ENCODE peak calls at places on chromosomes 12 and 14, in six cellular contexts. R is K562, M is GM12878, O is NB4, B is HepG2, N is endothelial cell of umbilical vein. Z is an unnamed sample.

GRCh38 chr14:64732536-64733120 is 28.4 kb downstream of the PLEKHG3 start:
- DNase-seq in R (no peak), M (no peak), O (no peak), B (no peak), N (no peak), Z (no peak)

GRCh38 chr12:65232490-65233077 is 45.9 kb upstream of the MSRB3 start:
- DNase-seq in R (peak), M (no peak), O (peak), B (no peak), N (peak), Z (peak)

GRCh38 chr14:92653162-92653651 is 95.2 kb downstream of the LGMN start:
- DNase-seq in R (no peak), M (no peak), O (no peak), B (no peak), N (no peak), Z (no peak)

GRCh38 chr12:52715416-52715815 is 12.1 kb upstream of the KRT77 start:
- DNase-seq in R (peak), M (no peak), O (no peak), B (peak), N (no peak), Z (peak)

GRCh38 chr14:102931580-102932285 is 9.3 kb downstream of the AMN start:
- DNase-seq in R (no peak), M (no peak), O (no peak), B (no peak), N (no peak), Z (no peak)

GRCh38 chr12:71664411-71665108 is 459 bp downstream of the THAP2 start:
- DNase-seq in R (no peak), M (no peak), O (no peak), B (no peak), N (no peak), Z (peak)

GRCh38 chr14:96189288-96189711 is 15.3 kb upstream of the BDKRB2 start:
- DNase-seq in R (no peak), M (no peak), O (no peak), B (no peak), N (no peak), Z (no peak)

GRCh38 chr14:61647704-61648103 is 47.6 kb upstream of the HIF1A start:
- DNase-seq in R (no peak), M (no peak), O (no peak), B (no peak), N (no peak), Z (no peak)

GRCh38 chr14:69756298-69756697 is 10.6 kb upstream of the SRSF5 start:
- DNase-seq in R (no peak), M (no peak), O (no peak), B (no peak), N (no peak), Z (no peak)

GRCh38 chr14:92630367-92630766 is 116.8 kb downstream of the RIN3 start:
- DNase-seq in R (no peak), M (no peak), O (no peak), B (no peak), N (no peak), Z (no peak)

GRCh38 chr12:110636516-110636915 is 22.6 kb downstream of the TCTN1 start:
- DNase-seq in R (no peak), M (peak), O (peak), B (no peak), N (no peak), Z (no peak)

GRCh38 chr12:97758102-97758501 is 295.5 kb downstream of the RMST start:
- DNase-seq in R (no peak), M (no peak), O (no peak), B (no peak), N (no peak), Z (no peak)

GRCh38 chr12:114411081-114411836 is 5.3 kb upstream of the TBX5 start:
- DNase-seq in R (no peak), M (no peak), O (no peak), B (no peak), N (no peak), Z (no peak)

GRCh38 chr14:70189678-70190077 is 927 bp upstream of the SLC8A3 start:
- DNase-seq in R (no peak), M (no peak), O (no peak), B (no peak), N (no peak), Z (no peak)

GRCh38 chr14:98181768-98182167 is 1090.2 kb downstream of the BCL11B start:
- DNase-seq in R (no peak), M (no peak), O (no peak), B (no peak), N (no peak), Z (no peak)

GRCh38 chr12:4819654-4820053 is 90.1 kb upstream of the KCNA1 start:
- DNase-seq in R (no peak), M (no peak), O (peak), B (no peak), N (no peak), Z (no peak)

GRCh38 chr14:32618991-32619390 is 289.9 kb downstream of the AKAP6 start:
- DNase-seq in R (no peak), M (no peak), O (no peak), B (no peak), N (no peak), Z (no peak)

GRCh38 chr12:108666326-108666995 is 32.8 kb upstream of the SELPLG start:
- DNase-seq in R (no peak), M (no peak), O (no peak), B (peak), N (no peak), Z (no peak)

GRCh38 chr12:105672171-105672570 is 341.7 kb downstream of the C12orf75 start:
- DNase-seq in R (no peak), M (no peak), O (no peak), B (no peak), N (no peak), Z (no peak)

GRCh38 chr12:132429932-132430643 is 59.9 kb upstream of the FBRSL1 start:
- DNase-seq in R (peak), M (no peak), O (peak), B (no peak), N (no peak), Z (peak)

GRCh38 chr14:64804754-64805260 is 74.9 kb downstream of the SPTB start:
- DNase-seq in R (no peak), M (no peak), O (no peak), B (no peak), N (no peak), Z (no peak)

GRCh38 chr12:88578274-88578673 is 2.0 kb downstream of the KITLG start:
- DNase-seq in R (no peak), M (no peak), O (no peak), B (peak), N (peak), Z (no peak)

GRCh38 chr14:96949594-96949993 is 152.4 kb downstream of the VRK1 start:
- DNase-seq in R (no peak), M (no peak), O (no peak), B (no peak), N (no peak), Z (no peak)

GRCh38 chr12:111469406-111469805 is 63.7 kb downstream of the SH2B3 start:
- DNase-seq in R (no peak), M (no peak), O (no peak), B (no peak), N (no peak), Z (no peak)

GRCh38 chr14:23118506-23119361 is at the start of gene CEBPE:
- DNase-seq in R (no peak), M (no peak), O (peak), B (no peak), N (no peak), Z (no peak)

GRCh38 chr14:23117371-23118020 is 1.6 kb downstream of the CEBPE start:
- DNase-seq in R (no peak), M (no peak), O (peak), B (no peak), N (no peak), Z (no peak)

GRCh38 chr14:23120405-23121251 is 1.6 kb upstream of the CEBPE start:
- DNase-seq in R (peak), M (peak), O (peak), B (peak), N (peak), Z (peak)

GRCh38 chr14:23121401-23121800 is 2.3 kb upstream of the CEBPE start:
- DNase-seq in R (no peak), M (no peak), O (no peak), B (no peak), N (peak), Z (no peak)

GRCh38 chr14:23119362-23120327 is 590 bp upstream of the CEBPE start:
- DNase-seq in R (no peak), M (no peak), O (peak), B (no peak), N (no peak), Z (no peak)
- TF ChIP-seq MYC in R (no peak), M (no peak), O (peak), B (no peak), N (no peak), Z (no peak)

GRCh38 chr12:1845886-1846285 is 25.5 kb downstream of the LRTM2 start:
- DNase-seq in R (no peak), M (no peak), O (no peak), B (no peak), N (no peak), Z (no peak)
- TF ChIP-seq POLR2A in R (no peak), M (no peak), O (no peak), B (no peak), N (no peak), Z (no peak)

GRCh38 chr14:26200675-26201074 is 397.2 kb downstream of the NOVA1 start:
- DNase-seq in R (no peak), M (no peak), O (no peak), B (no peak), N (no peak), Z (no peak)
- TF ChIP-seq MYC in R (no peak), M (no peak), O (no peak), B (no peak), N (no peak), Z (no peak)

GRCh38 chr14:73136085-73136386 is 271 bp upstream of the PSEN1 start:
- DNase-seq in R (no peak), M (no peak), O (no peak), B (no peak), N (no peak), Z (no peak)

GRCh38 chr14:73133795-73134194 is 2.5 kb upstream of the PSEN1 start:
- DNase-seq in R (no peak), M (no peak), O (no peak), B (no peak), N (no peak), Z (no peak)

GRCh38 chr14:73142216-73142615 is 5.9 kb downstream of the PSEN1 start:
- DNase-seq in R (no peak), M (peak), O (no peak), B (no peak), N (no peak), Z (no peak)

GRCh38 chr14:73140924-73141323 is 4.6 kb downstream of the PSEN1 start:
- DNase-seq in R (no peak), M (no peak), O (no peak), B (no peak), N (no peak), Z (no peak)

DNA sequence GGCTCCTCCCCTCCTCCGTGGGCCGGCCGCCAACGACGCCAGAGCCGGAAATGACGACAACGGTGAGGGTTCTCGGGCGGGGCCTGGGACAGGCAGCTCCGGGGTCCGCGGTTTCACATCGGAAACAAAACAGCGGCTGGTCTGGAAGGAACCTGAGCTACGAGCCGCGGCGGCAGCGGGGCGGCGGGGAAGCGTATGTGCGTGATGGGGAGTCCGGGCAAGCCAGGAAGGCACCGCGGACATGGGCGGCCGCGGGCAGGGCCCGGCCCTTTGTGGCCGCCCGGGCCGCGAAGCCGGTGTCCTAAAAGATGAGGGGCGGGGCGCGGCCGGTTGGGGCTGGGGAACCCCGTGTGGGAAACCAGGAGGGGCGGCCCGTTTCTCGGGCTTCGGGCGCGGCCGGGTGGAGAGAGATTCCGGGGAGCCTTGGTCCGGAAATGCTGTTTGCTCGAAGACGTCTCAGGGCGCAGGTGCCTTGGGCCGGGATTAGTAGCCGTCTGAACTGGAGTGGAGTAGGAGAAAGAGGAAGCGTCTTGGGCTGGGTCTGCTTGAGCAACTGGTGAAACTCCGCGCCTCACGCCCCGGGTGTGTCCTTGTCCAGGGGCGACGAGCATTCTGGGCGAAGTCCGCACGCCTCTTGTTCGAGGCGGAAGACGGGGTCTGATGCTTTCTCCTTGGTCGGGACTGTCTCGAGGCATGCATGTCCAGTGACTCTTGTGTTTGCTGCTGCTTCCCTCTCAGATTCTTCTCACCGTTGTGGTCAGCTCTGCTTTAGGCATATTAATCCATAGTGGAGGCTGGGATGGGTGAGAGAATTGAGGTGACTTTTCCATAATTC is at the start of gene PSEN1:
- DNase-seq in R (peak), M (peak), O (peak), B (peak), N (peak), Z (peak)
- TF ChIP-seq POLR2A in R (peak), M (peak), O (peak), B (peak), N (peak), Z (peak)

DNA sequence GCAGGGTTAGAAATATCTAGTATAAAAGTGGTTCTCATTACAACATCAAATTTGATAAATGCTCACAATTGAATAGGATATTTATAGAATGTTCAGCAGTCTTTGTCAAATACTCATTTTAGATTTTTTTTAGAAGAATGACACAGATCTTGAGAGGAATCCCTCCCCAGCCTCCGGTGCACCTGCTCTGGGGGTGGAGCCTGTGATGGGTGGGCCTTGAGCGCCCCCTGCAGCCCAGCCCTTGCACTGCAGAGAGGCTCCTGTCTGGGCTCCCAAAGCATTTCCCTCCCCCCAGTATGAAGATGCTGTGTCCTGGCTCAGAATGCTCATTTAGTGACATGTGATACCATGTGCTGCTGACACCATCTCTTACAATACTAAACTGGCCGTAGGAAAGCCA is 792.3 kb downstream of the TMEM121 start:
- DNase-seq in R (peak), M (no peak), O (peak), B (no peak), N (no peak), Z (no peak)
- TF ChIP-seq MYC in R (no peak), M (no peak), O (no peak), B (no peak), N (no peak), Z (no peak)

GRCh38 chr12:121033625-121034349 is 5.3 kb downstream of the OASL start:
- DNase-seq in R (no peak), M (peak), O (peak), B (no peak), N (no peak), Z (peak)

GRCh38 chr12:121043067-121043466 is 4.0 kb upstream of the OASL start:
- DNase-seq in R (no peak), M (no peak), O (no peak), B (no peak), N (no peak), Z (no peak)

GRCh38 chr12:121034906-121035305 is 4.1 kb downstream of the OASL start:
- DNase-seq in R (no peak), M (no peak), O (no peak), B (no peak), N (no peak), Z (no peak)

GRCh38 chr12:121036810-121037326 is 2.2 kb downstream of the OASL start:
- DNase-seq in R (no peak), M (no peak), O (peak), B (no peak), N (no peak), Z (peak)

GRCh38 chr12:121038861-121039654 is at the start of gene OASL:
- DNase-seq in R (no peak), M (peak), O (peak), B (no peak), N (peak), Z (peak)
- TF ChIP-seq POLR2A in R (no peak), M (peak), O (no peak), B (no peak), N (no peak), Z (no peak)

GRCh38 chr12:47079365-47079893 is at the start of gene PCED1B:
- DNase-seq in R (peak), M (no peak), O (peak), B (peak), N (peak), Z (peak)
- TF ChIP-seq MYC in R (no peak), M (no peak), O (no peak), B (no peak), N (no peak), Z (no peak)